ENCODE peak calls at places on chromosomes 4 and X, in four cellular contexts. R is PC-3, E is MM.1S, F is NT2/D1. V is an unnamed sample.

GRCh38 chr4:127352220-127352619 is 280.5 kb upstream of the INTU start:
- DNase-seq in R (no peak), E (no peak), F (no peak), V (no peak)

GRCh38 chr4:110287130-110287529 is 88.7 kb upstream of the ELOVL6 start:
- DNase-seq in R (peak; percentile 84), E (peak; percentile 83), F (no peak), V (no peak)

GRCh38 chr4:244471-244870 is 60.8 kb downstream of the ZNF732 start:
- DNase-seq in R (peak; percentile 58), E (peak; percentile 59), F (peak; percentile 22), V (peak; percentile 41)

GRCh38 chr4:24514808-24515207 is 69.5 kb downstream of the DHX15 start:
- DNase-seq in R (peak; percentile 16), E (no peak), F (no peak), V (no peak)

GRCh38 chr4:155608231-155608885 is 58.3 kb upstream of the GUCY1A1 start:
- DNase-seq in R (no peak), E (peak; percentile 36), F (no peak), V (no peak)

GRCh38 chr4:184960505-184960971 is 57.8 kb upstream of the HELT start:
- DNase-seq in R (no peak), E (no peak), F (no peak), V (no peak)

GRCh38 chrX:12403474-12404082 is 265.3 kb downstream of the FRMPD4 start:
- DNase-seq in R (no peak), E (no peak), F (no peak), V (no peak)

GRCh38 chrX:118226060-118226428 is 109.4 kb upstream of the KLHL13 start:
- DNase-seq in R (peak; percentile 45), E (peak; percentile 40), F (no peak), V (no peak)

GRCh38 chr4:683982-684571 is 4.9 kb downstream of the SLC49A3 start:
- DNase-seq in R (peak; percentile 49), E (no peak), F (peak; percentile 73), V (peak; percentile 63)

GRCh38 chrX:35166023-35166422 is 223.4 kb downstream of the FAM47B start:
- DNase-seq in R (no peak), E (peak; percentile 39), F (no peak), V (no peak)

GRCh38 chr4:181289203-181289602 is 954.0 kb upstream of the TENM3 start:
- DNase-seq in R (no peak), E (no peak), F (no peak), V (no peak)

GRCh38 chrX:45714864-45715263 is 514.2 kb upstream of the DIPK2B start:
- DNase-seq in R (peak; percentile 97), E (no peak), F (no peak), V (no peak)

GRCh38 chr4:139912423-139912822 is 241.6 kb downstream of the MAML3 start:
- DNase-seq in R (no peak), E (no peak), F (no peak), V (no peak)

GRCh38 chr4:101791189-101791572 is 651 bp downstream of the BANK1 start:
- DNase-seq in R (peak; percentile 45), E (no peak), F (no peak), V (no peak)

GRCh38 chrX:16839852-16840460 is 30.2 kb downstream of the RBBP7 start:
- DNase-seq in R (peak; percentile 43), E (no peak), F (peak; percentile 25), V (no peak)

GRCh38 chr4:99710681-99711345 is 53.2 kb upstream of the C4orf54 start:
- DNase-seq in R (peak; percentile 87), E (no peak), F (no peak), V (no peak)

GRCh38 chr4:106522839-106523238 is 154.3 kb upstream of the GIMD1 start:
- DNase-seq in R (peak; percentile 33), E (no peak), F (no peak), V (no peak)

GRCh38 chr4:168076989-168077725 is 15.2 kb upstream of the ANXA10 start:
- DNase-seq in R (peak; percentile 85), E (peak; percentile 62), F (peak; percentile 43), V (peak; percentile 50)

GRCh38 chrX:19836337-19836736 is 51.1 kb downstream of the SH3KBP1 start:
- DNase-seq in R (no peak), E (no peak), F (no peak), V (peak; percentile 20)

GRCh38 chrX:13697440-13697839 is 8.5 kb downstream of the RAB9A start:
- DNase-seq in R (no peak), E (no peak), F (no peak), V (no peak)
- H3K9ac ChIP-seq in R (no peak overlapping the region), E (no peak overlapping the region), F (no peak overlapping the region), V (no peak overlapping the region)

DNA sequence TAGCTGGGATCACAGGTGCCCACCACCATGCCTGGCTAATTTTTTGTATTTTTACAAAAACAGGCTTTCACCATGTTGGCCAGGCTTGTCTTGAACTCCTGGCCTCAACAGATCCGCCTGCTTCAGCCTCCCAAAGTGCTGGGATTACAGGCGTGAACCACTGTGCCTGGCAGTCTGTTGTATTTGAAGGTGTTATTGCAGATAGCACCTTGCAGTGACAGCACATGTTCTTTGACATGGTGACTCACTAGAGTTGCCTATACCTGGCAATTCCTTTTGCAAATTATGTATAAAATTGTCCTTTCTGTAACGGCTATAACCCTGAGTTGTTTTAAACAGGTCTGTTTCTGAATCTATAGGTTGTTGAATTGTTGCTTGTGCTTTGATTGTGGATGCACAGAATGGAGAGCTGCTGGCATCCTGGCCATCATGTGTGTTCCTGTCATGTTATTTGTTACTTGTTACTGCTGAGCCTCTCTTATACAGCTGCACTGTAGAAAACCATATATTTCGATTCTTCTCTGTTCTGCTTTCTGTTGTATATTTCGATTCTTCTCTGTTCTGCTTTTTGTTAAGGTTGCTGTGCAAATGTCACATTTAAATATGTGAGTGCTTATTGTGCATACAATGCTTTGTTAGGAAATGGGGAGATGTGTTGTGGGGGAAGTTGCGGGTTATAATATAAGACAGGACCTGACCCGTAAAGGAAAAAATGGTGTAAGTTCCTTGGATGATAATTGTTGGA is 8.1 kb downstream of the OGT start:
- DNase-seq in R (no peak), E (no peak), F (no peak), V (no peak)
- H3K36me3 ChIP-seq in R (peaks cover 50% of the 10 kb centered on the region), E (peaks cover 4% of the 10 kb centered on the region), F (peaks cover 63% of the 10 kb centered on the region), V (peaks cover 82% of the 10 kb centered on the region)

GRCh38 chr4:87092389-87093141 is 127.9 kb downstream of the KLHL8 start:
- DNase-seq in R (peak; percentile 94), E (no peak), F (no peak), V (no peak)

GRCh38 chr4:87090305-87090704 is 130.1 kb downstream of the KLHL8 start:
- DNase-seq in R (no peak), E (no peak), F (no peak), V (no peak)

GRCh38 chr4:87097075-87097474 is 123.3 kb downstream of the KLHL8 start:
- DNase-seq in R (no peak), E (no peak), F (no peak), V (no peak)

GRCh38 chr4:87089368-87089767 is 131.1 kb downstream of the KLHL8 start:
- DNase-seq in R (peak; percentile 41), E (no peak), F (no peak), V (no peak)

GRCh38 chr4:87093443-87094123 is 126.8 kb downstream of the KLHL8 start:
- DNase-seq in R (peak; percentile 72), E (peak; percentile 54), F (no peak), V (peak; percentile 54)
- H3K9ac ChIP-seq in R (peak overlapping the region; percentile 48), E (no peak overlapping the region), F (no peak overlapping the region), V (no peak overlapping the region)

GRCh38 chr4:39302901-39303300 is 63.3 kb downstream of the RFC1 start:
- DNase-seq in R (no peak), E (no peak), F (no peak), V (no peak)
- H3K36me3 ChIP-seq in R (peaks cover 23% of the 10 kb centered on the region), E (peaks cover 16% of the 10 kb centered on the region), F (peaks cover 74% of the 10 kb centered on the region), V (peaks cover 89% of the 10 kb centered on the region)

GRCh38 chr4:159926871-159927270 is 824.0 kb downstream of the RAPGEF2 start:
- DNase-seq in R (peak; percentile 7), E (no peak), F (no peak), V (no peak)
- H3K9ac ChIP-seq in R (no peak overlapping the region), E (no peak overlapping the region), F (no peak overlapping the region), V (no peak overlapping the region)

GRCh38 chr4:113505057-113505456 is 256.5 kb downstream of the CAMK2D start:
- DNase-seq in R (no peak), E (no peak), F (no peak), V (no peak)

GRCh38 chr4:113502476-113502875 is 259.1 kb downstream of the CAMK2D start:
- DNase-seq in R (peak; percentile 53), E (no peak), F (no peak), V (no peak)

GRCh38 chr4:113503691-113504090 is 257.8 kb downstream of the CAMK2D start:
- DNase-seq in R (no peak), E (no peak), F (no peak), V (no peak)

GRCh38 chr4:113502883-113503282 is 258.7 kb downstream of the CAMK2D start:
- DNase-seq in R (no peak), E (no peak), F (no peak), V (no peak)

GRCh38 chr4:113504422-113504821 is 257.1 kb downstream of the CAMK2D start:
- DNase-seq in R (no peak), E (no peak), F (no peak), V (no peak)
- H3K36me3 ChIP-seq in R (no peaks in the 10 kb centered on the region), E (no peaks in the 10 kb centered on the region), F (peaks cover 2% of the 10 kb centered on the region), V (no peaks in the 10 kb centered on the region)

GRCh38 chr4:76950052-76950845 is 697 bp downstream of the SEPTIN11 start:
- DNase-seq in R (peak; percentile 16), E (peak; percentile 44), F (no peak), V (no peak)

GRCh38 chr4:76952631-76953587 is 3.4 kb downstream of the SEPTIN11 start:
- DNase-seq in R (no peak), E (no peak), F (no peak), V (no peak)

GRCh38 chr4:76951333-76952033 is 1.9 kb downstream of the SEPTIN11 start:
- DNase-seq in R (no peak), E (no peak), F (no peak), V (no peak)

GRCh38 chr4:76950846-76951321 is 1.3 kb downstream of the SEPTIN11 start:
- DNase-seq in R (peak; percentile 18), E (peak; percentile 12), F (no peak), V (no peak)

DNA sequence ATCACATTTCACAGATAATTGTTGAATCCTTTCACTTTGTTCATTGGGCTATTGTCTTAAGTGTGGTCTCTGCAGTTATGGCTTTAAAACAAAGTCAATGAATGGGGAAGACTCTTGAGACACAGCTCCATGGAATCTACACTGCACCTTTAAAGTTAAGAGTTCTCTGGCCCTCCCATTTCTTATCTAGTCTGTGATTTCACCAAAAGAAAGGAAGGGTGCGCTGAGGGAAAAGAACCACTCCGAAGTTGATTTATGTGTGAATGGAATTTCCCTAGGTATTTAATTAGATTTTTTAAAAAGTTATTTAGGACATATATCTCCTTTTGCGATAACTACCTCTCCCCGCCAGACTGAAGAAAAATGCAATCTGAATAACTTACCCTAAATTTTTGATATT is 2.5 kb downstream of the SEPTIN11 start:
- DNase-seq in R (no peak), E (no peak), F (no peak), V (no peak)
- H3K9ac ChIP-seq in R (no peak overlapping the region), E (no peak overlapping the region), F (no peak overlapping the region), V (no peak overlapping the region)

GRCh38 chr4:2823301-2823670 is 20.4 kb upstream of the ADD1 start:
- DNase-seq in R (no peak), E (no peak), F (no peak), V (no peak)

GRCh38 chr4:2824329-2825183 is 19.1 kb upstream of the ADD1 start:
- DNase-seq in R (no peak), E (no peak), F (no peak), V (no peak)

GRCh38 chr4:2822461-2823300 is 21.0 kb upstream of the ADD1 start:
- DNase-seq in R (no peak), E (no peak), F (no peak), V (no peak)

GRCh38 chr4:2825184-2825506 is 18.5 kb upstream of the ADD1 start:
- DNase-seq in R (no peak), E (no peak), F (no peak), V (no peak)

GRCh38 chr4:2823671-2824328 is 19.8 kb upstream of the ADD1 start:
- DNase-seq in R (no peak), E (no peak), F (no peak), V (no peak)
- H3K36me3 ChIP-seq in R (no peaks in the 10 kb centered on the region), E (no peaks in the 10 kb centered on the region), F (peaks cover 82% of the 10 kb centered on the region), V (no peaks in the 10 kb centered on the region)

V was measured in DND-41.